ENCODE peak calls at places on chromosomes 1 and 21, in six cellular contexts. W is NCI-H1417; Z is stimulated activated CD8-positive, alpha-beta memory T cell treated with anti-CD3 and anti-CD28 coated beads, Interleukin-4, amount 100 ng/mL, for 1 hour; Q is left ventricle myocardium inferior; S is NCI-H2081; G is bronchial epithelial cell. B is an unnamed sample.

GRCh38 chr1:3992103-3992556 is 92.1 kb upstream of the C1orf174 start:
- DNase-seq in W (no peak), Z (no peak), Q (no peak), S (no peak), G (no peak), B (no peak)

GRCh38 chr1:227661495-227661894 is 73.6 kb downstream of the JMJD4 start:
- DNase-seq in W (no peak), Z (no peak), Q (no peak), S (no peak), G (no peak), B (no peak)

GRCh38 chr1:159953866-159954515 is at the start of gene SLAMF9:
- DNase-seq in W (no peak), Z (no peak), Q (no peak), S (no peak), G (peak; percentile 97), B (no peak)

GRCh38 chr1:86757272-86757984 is 53.1 kb downstream of the SH3GLB1 start:
- DNase-seq in W (no peak), Z (no peak), Q (no peak), S (no peak), G (no peak), B (peak; percentile 40)

GRCh38 chr1:22773981-22774471 is 63.4 kb downstream of the EPHB2 start:
- DNase-seq in W (no peak), Z (no peak), Q (peak; percentile 74), S (no peak), G (no peak), B (peak; percentile 47)

GRCh38 chr1:25560788-25561187 is 17.4 kb downstream of the LDLRAP1 start:
- DNase-seq in W (no peak), Z (no peak), Q (no peak), S (no peak), G (peak; percentile 62), B (no peak)

GRCh38 chr1:114694540-114695310 is 621 bp downstream of the AMPD1 start:
- DNase-seq in W (no peak), Z (no peak), Q (no peak), S (no peak), G (no peak), B (no peak)

GRCh38 chr1:154906621-154907081 is 29.9 kb downstream of the PMVK start:
- DNase-seq in W (no peak), Z (no peak), Q (no peak), S (no peak), G (peak; percentile 45), B (no peak)

GRCh38 chr1:14142397-14143095 is 442.6 kb downstream of the PRDM2 start:
- DNase-seq in W (no peak), Z (no peak), Q (no peak), S (no peak), G (peak; percentile 19), B (no peak)

GRCh38 chr1:205842177-205842576 is 7.8 kb downstream of the PM20D1 start:
- DNase-seq in W (no peak), Z (no peak), Q (no peak), S (no peak), G (no peak), B (no peak)

GRCh38 chr1:157352817-157353408 is 199.4 kb downstream of the FCRL5 start:
- DNase-seq in W (no peak), Z (no peak), Q (no peak), S (no peak), G (no peak), B (no peak)

GRCh38 chr1:243345205-243345604 is 89.4 kb downstream of the SDCCAG8 start:
- DNase-seq in W (no peak), Z (no peak), Q (no peak), S (no peak), G (no peak), B (no peak)

GRCh38 chr21:32524010-32524719 is 61.2 kb downstream of the TCP10L start:
- DNase-seq in W (no peak), Z (no peak), Q (peak; percentile 41), S (no peak), G (peak; percentile 78), B (peak; percentile 35)

GRCh38 chr1:230713138-230713537 is 784 bp downstream of the AGT start:
- DNase-seq in W (no peak), Z (no peak), Q (no peak), S (no peak), G (no peak), B (no peak)

GRCh38 chr1:61865646-61866220 is 123.5 kb downstream of the PATJ start:
- DNase-seq in W (no peak), Z (no peak), Q (no peak), S (no peak), G (no peak), B (no peak)

GRCh38 chr1:203215573-203215972 is 13.9 kb downstream of the CHIT1 start:
- DNase-seq in W (peak; percentile 50), Z (no peak), Q (no peak), S (no peak), G (no peak), B (no peak)

GRCh38 chr1:6098303-6099215 is 52.9 kb downstream of the KCNAB2 start:
- DNase-seq in W (no peak), Z (no peak), Q (peak; percentile 44), S (no peak), G (no peak), B (peak; percentile 52)

GRCh38 chr1:48936436-48936835 is 159.7 kb upstream of the BEND5 start:
- DNase-seq in W (no peak), Z (no peak), Q (no peak), S (no peak), G (no peak), B (no peak)

GRCh38 chr1:41391834-41392527 is 30.7 kb downstream of the FOXO6 start:
- DNase-seq in W (no peak), Z (no peak), Q (no peak), S (no peak), G (no peak), B (no peak)

GRCh38 chr1:177448652-177449351 is 278.0 kb downstream of the BRINP2 start:
- DNase-seq in W (no peak), Z (no peak), Q (no peak), S (no peak), G (peak; percentile 58), B (no peak)

GRCh38 chr1:7040969-7041368 is 255.7 kb downstream of the CAMTA1 start:
- DNase-seq in W (no peak), Z (no peak), Q (no peak), S (no peak), G (no peak), B (no peak)

GRCh38 chr1:229893762-229894444 is 173.1 kb upstream of the GALNT2 start:
- DNase-seq in W (peak; percentile 74), Z (no peak), Q (no peak), S (no peak), G (no peak), B (no peak)

B was measured in AG09319.